ENCODE peak calls at places on chromosomes 2 and 18, in seven cellular contexts. O, L, K, X, G, I and M are unnamed samples.

GRCh38 chr2:135843671-135844070 is 6.7 kb upstream of the LCT start:
- DNase-seq in K (no peak), I (no peak), L (no peak), X (no peak), O (no peak), G (no peak), M (no peak)

GRCh38 chr2:214069254-214069653 is 341.6 kb upstream of the VWC2L start:
- DNase-seq in I (no peak), K (no peak), L (no peak), O (peak; percentile 5), X (no peak), G (no peak), M (peak; percentile 15)

GRCh38 chr2:79040967-79041582 is 15.6 kb downstream of the REG3G start:
- DNase-seq in O (peak; percentile 32), L (no peak), X (no peak), K (no peak), I (no peak), G (no peak), M (no peak)

GRCh38 chr2:105034170-105034569 is 3.7 kb upstream of the MRPS9 start:
- DNase-seq in X (no peak), G (no peak), K (no peak), L (no peak), I (no peak), O (peak; percentile 75), M (no peak)

GRCh38 chr2:171086352-171087290 is 74.1 kb downstream of the TLK1 start:
- DNase-seq in O (peak; percentile 24), K (no peak), I (peak; percentile 57), G (peak; percentile 33), L (peak; percentile 83), X (peak; percentile 24), M (peak; percentile 4)

GRCh38 chr2:35428548-35428947 is 927.0 kb upstream of the CRIM1 start:
- DNase-seq in K (no peak), X (no peak), L (peak; percentile 43), G (no peak), O (no peak), I (peak; percentile 10), M (no peak)

GRCh38 chr18:43620936-43621335 is 343.6 kb upstream of the SYT4 start:
- DNase-seq in L (peak; percentile 31), G (peak; percentile 9), I (no peak), O (peak; percentile 62), X (no peak), K (no peak), M (peak; percentile 34)

GRCh38 chr2:96202152-96202856 is 6.3 kb downstream of the STARD7 start:
- DNase-seq in O (no peak), I (no peak), X (no peak), G (no peak), L (no peak), K (no peak), M (no peak)

GRCh38 chr18:75489493-75490190 is 62.1 kb upstream of the SMIM21 start:
- DNase-seq in X (no peak), O (no peak), K (no peak), L (no peak), I (no peak), G (no peak), M (no peak)

GRCh38 chr18:74427442-74428112 is 29.5 kb downstream of the DIPK1C start:
- DNase-seq in X (no peak), G (no peak), K (no peak), L (no peak), O (no peak), I (no peak), M (no peak)

GRCh38 chr2:45554073-45554742 is 56.9 kb downstream of the SRBD1 start:
- DNase-seq in L (no peak), K (no peak), X (no peak), I (no peak), G (no peak), O (no peak), M (no peak)

GRCh38 chr2:145593991-145594702 is 1074.2 kb upstream of the ZEB2 start:
- DNase-seq in L (peak; percentile 1), X (no peak), O (no peak), K (no peak), I (no peak), G (no peak), M (no peak)

GRCh38 chr18:26765498-26765897 is 100.0 kb downstream of the AQP4 start:
- DNase-seq in K (no peak), L (no peak), I (no peak), X (no peak), O (no peak), G (no peak), M (no peak)

GRCh38 chr2:220786216-220786615 is 785.9 kb downstream of the EPHA4 start:
- DNase-seq in O (no peak), G (no peak), X (no peak), L (no peak), K (no peak), I (no peak), M (no peak)